ENCODE peak calls at places on chromosomes 7 and 10, in six cellular contexts. T, F, V, D, S and Y are unnamed samples.

GRCh38 chr7:69062020-69062760 is 536.1 kb upstream of the AUTS2 start:
- DNase-seq in T (peak; percentile 0), F (peak; percentile 37), V (no peak), D (no peak), S (no peak), Y (peak; percentile 12)

GRCh38 chr10:78451592-78451991 is 417.9 kb downstream of the RPS24 start:
- DNase-seq in T (no peak), F (peak; percentile 16), V (no peak), D (no peak), S (no peak), Y (no peak)

GRCh38 chr7:101216860-101217387 is 457 bp downstream of the PLOD3 start:
- DNase-seq in T (no peak), F (no peak), V (no peak), D (no peak), S (no peak), Y (peak; percentile 31)

GRCh38 chr7:46173526-46174191 is 252.6 kb upstream of the IGFBP3 start:
- DNase-seq in T (no peak), F (no peak), V (no peak), D (no peak), S (no peak), Y (no peak)

GRCh38 chr7:139703468-139704307 is 74.1 kb downstream of the HIPK2 start:
- DNase-seq in T (no peak), F (no peak), V (no peak), D (no peak), S (no peak), Y (no peak)

GRCh38 chr7:98852826-98853225 is 17.0 kb downstream of the TMEM130 start:
- DNase-seq in T (no peak), F (peak; percentile 54), V (peak; percentile 94), D (no peak), S (no peak), Y (no peak)

GRCh38 chr7:12315049-12315448 is 88.6 kb downstream of the VWDE start:
- DNase-seq in T (peak; percentile 19), F (no peak), V (no peak), D (no peak), S (no peak), Y (no peak)

GRCh38 chr7:33558961-33559710 is 346.2 kb upstream of the BMPER start:
- DNase-seq in T (no peak), F (no peak), V (peak; percentile 84), D (no peak), S (no peak), Y (no peak)

GRCh38 chr10:132713421-132714095 is 72.4 kb downstream of the NKX6-2 start:
- DNase-seq in T (no peak), F (no peak), V (no peak), D (no peak), S (no peak), Y (no peak)

GRCh38 chr10:125823663-125824251 is 411 bp downstream of the BCCIP start:
- DNase-seq in T (peak; percentile 27), F (peak; percentile 1), V (peak; percentile 17), D (no peak), S (no peak), Y (no peak)

GRCh38 chr10:84191106-84191505 is 3.2 kb upstream of the CDHR1 start:
- DNase-seq in T (no peak), F (no peak), V (no peak), D (no peak), S (no peak), Y (no peak)

GRCh38 chr7:7662527-7662926 is 22.0 kb downstream of the UMAD1 start:
- DNase-seq in T (peak; percentile 38), F (peak; percentile 34), V (peak; percentile 11), D (no peak), S (peak; percentile 65), Y (no peak)

GRCh38 chr7:22005151-22005550 is 59.5 kb upstream of the CDCA7L start:
- DNase-seq in T (no peak), F (no peak), V (no peak), D (no peak), S (no peak), Y (no peak)

GRCh38 chr10:91010952-91011351 is 90.1 kb upstream of the ANKRD1 start:
- DNase-seq in T (no peak), F (peak; percentile 10), V (no peak), D (no peak), S (no peak), Y (no peak)

GRCh38 chr7:106542550-106543220 is 118.3 kb downstream of the CCDC71L start:
- DNase-seq in T (peak; percentile 86), F (peak; percentile 89), V (peak; percentile 84), D (peak; percentile 38), S (peak; percentile 71), Y (peak; percentile 6)

GRCh38 chr7:5248201-5248885 is 34.4 kb upstream of the SLC29A4 start:
- DNase-seq in T (no peak), F (peak; percentile 21), V (no peak), D (no peak), S (no peak), Y (no peak)

GRCh38 chr7:143375298-143376034 is 5.7 kb upstream of the ZYX start:
- DNase-seq in T (no peak), F (no peak), V (no peak), D (no peak), S (no peak), Y (no peak)

GRCh38 chr7:42572046-42572445 is 335.0 kb upstream of the GLI3 start:
- DNase-seq in T (peak; percentile 34), F (no peak), V (no peak), D (no peak), S (no peak), Y (no peak)

GRCh38 chr7:38744746-38745145 is 113.6 kb upstream of the AMPH start:
- DNase-seq in T (no peak), F (peak; percentile 78), V (peak; percentile 95), D (no peak), S (no peak), Y (no peak)

GRCh38 chr10:11173062-11173461 is 155.4 kb downstream of the CELF2 start:
- DNase-seq in T (no peak), F (no peak), V (no peak), D (no peak), S (no peak), Y (no peak)

GRCh38 chr10:130970341-130971122 is 341.0 kb downstream of the TCERG1L start:
- DNase-seq in T (no peak), F (no peak), V (no peak), D (no peak), S (peak; percentile 10), Y (no peak)

GRCh38 chr7:80771523-80771922 is 133.1 kb downstream of the CD36 start:
- DNase-seq in T (peak; percentile 73), F (peak; percentile 78), V (no peak), D (no peak), S (no peak), Y (no peak)

GRCh38 chr10:19825690-19826089 is 9.5 kb downstream of the PLXDC2 start:
- DNase-seq in T (no peak), F (no peak), V (no peak), D (no peak), S (no peak), Y (no peak)

GRCh38 chr10:2232479-2232878 is 495.2 kb upstream of the ADARB2 start:
- DNase-seq in T (no peak), F (no peak), V (no peak), D (no peak), S (no peak), Y (no peak)

GRCh38 chr7:66946545-66946944 is 25.5 kb downstream of the TMEM248 start:
- DNase-seq in T (no peak), F (no peak), V (no peak), D (no peak), S (no peak), Y (no peak)

GRCh38 chr10:122307669-122308486 is 36.8 kb downstream of the BTBD16 start:
- DNase-seq in T (peak; percentile 95), F (peak; percentile 91), V (peak; percentile 82), D (no peak), S (no peak), Y (no peak)

GRCh38 chr10:55793024-55793423 is 568.0 kb downstream of the ZWINT start:
- DNase-seq in T (no peak), F (no peak), V (peak; percentile 32), D (no peak), S (no peak), Y (no peak)

GRCh38 chr10:29189272-29189671 is 99.6 kb upstream of the LYZL1 start:
- DNase-seq in T (no peak), F (no peak), V (no peak), D (no peak), S (no peak), Y (no peak)

GRCh38 chr10:114043532-114044250 is at the start of gene ADRB1:
- DNase-seq in T (peak; percentile 64), F (peak; percentile 5), V (peak; percentile 46), D (no peak), S (peak; percentile 92), Y (peak; percentile 56)

DNA sequence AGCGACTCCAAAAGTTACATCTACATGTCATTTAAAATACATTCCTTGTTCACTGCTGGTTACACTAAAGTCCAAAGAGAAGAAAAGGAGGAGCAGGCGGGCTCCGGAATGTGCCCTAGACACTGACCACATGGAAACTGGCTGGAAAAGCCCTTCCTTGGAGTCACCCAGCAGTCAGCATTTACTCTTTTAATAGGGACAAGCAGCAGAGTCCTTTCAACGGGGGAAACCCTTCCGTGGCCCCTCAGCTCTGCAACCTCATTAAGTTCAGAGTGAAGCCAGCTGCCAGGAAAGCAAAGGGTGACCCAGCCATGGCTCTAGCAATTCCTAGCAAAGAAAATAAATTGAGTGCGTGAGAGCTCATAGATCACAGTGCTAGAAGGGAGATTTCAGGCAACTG is 101.7 kb downstream of the SORBS1 start:
- DNase-seq in T (peak; percentile 26), F (no peak), V (no peak), D (no peak), S (no peak), Y (no peak)
- H4K91ac ChIP-seq in T (no peak overlapping the region), F (no peak overlapping the region), V (no peak overlapping the region), D (no peak overlapping the region), S (no peak overlapping the region), Y (no peak overlapping the region)

GRCh38 chr7:95434501-95435421 is at the start of gene PON2:
- DNase-seq in T (peak; percentile 83), F (peak; percentile 72), V (peak; percentile 88), D (peak; percentile 53), S (peak; percentile 87), Y (peak; percentile 74)

GRCh38 chr7:95432606-95433005 is 2.2 kb downstream of the PON2 start:
- DNase-seq in T (no peak), F (no peak), V (no peak), D (no peak), S (no peak), Y (no peak)

GRCh38 chr7:95435422-95435780 is 573 bp upstream of the PON2 start:
- DNase-seq in T (no peak), F (no peak), V (no peak), D (no peak), S (no peak), Y (no peak)

GRCh38 chr7:95433129-95433528 is 1.7 kb downstream of the PON2 start:
- DNase-seq in T (no peak), F (no peak), V (no peak), D (no peak), S (no peak), Y (no peak)

GRCh38 chr7:95433952-95434351 is 876 bp downstream of the PON2 start:
- DNase-seq in T (no peak), F (no peak), V (no peak), D (no peak), S (no peak), Y (no peak)
- H4K91ac ChIP-seq in T (no peak overlapping the region), F (no peak overlapping the region), V (no peak overlapping the region), D (no peak overlapping the region), S (no peak overlapping the region), Y (no peak overlapping the region)

GRCh38 chr10:118839348-118839747 is 84.6 kb upstream of the CACUL1 start:
- DNase-seq in T (no peak), F (no peak), V (no peak), D (no peak), S (no peak), Y (no peak)
- H4K91ac ChIP-seq in T (no peak overlapping the region), F (no peak overlapping the region), V (no peak overlapping the region), D (no peak overlapping the region), S (no peak overlapping the region), Y (no peak overlapping the region)

GRCh38 chr10:58439632-58440364 is 54.6 kb downstream of the TFAM start:
- DNase-seq in T (no peak), F (no peak), V (no peak), D (no peak), S (no peak), Y (no peak)
- H4K91ac ChIP-seq in T (no peak overlapping the region), F (peak overlapping the region; percentile 32), V (no peak overlapping the region), D (no peak overlapping the region), S (no peak overlapping the region), Y (no peak overlapping the region)